ENCODE peak calls at places on chromosomes 1 and 21, in nine cellular contexts. One of them, this sample, is unnamed.

GRCh38 chr1:228515200-228515834 is 28.1 kb downstream of the RNF187 start:
- DNase-seq in adrenal gland: peak
- DNase-seq in type B pancreatic cell: peak
- DNase-seq in esophagus squamous epithelium: no peak
- DNase-seq in NB4: peak
- DNase-seq in HCT116: peak
- DNase-seq in transverse colon: no peak
- DNase-seq in breast epithelium: no peak
- DNase-seq in sigmoid colon: no peak
- DNase-seq in this sample: peak

GRCh38 chr1:56954664-56955063 is 11.2 kb downstream of the C8B start:
- DNase-seq in sigmoid colon: no peak
- DNase-seq in type B pancreatic cell: no peak
- DNase-seq in HCT116: no peak
- DNase-seq in NB4: no peak
- DNase-seq in adrenal gland: no peak
- DNase-seq in transverse colon: no peak
- DNase-seq in breast epithelium: no peak
- DNase-seq in esophagus squamous epithelium: no peak
- DNase-seq in this sample: no peak

GRCh38 chr1:200979574-200980451 is 43.7 kb downstream of the KIF21B start:
- DNase-seq in breast epithelium: no peak
- DNase-seq in NB4: peak
- DNase-seq in adrenal gland: no peak
- DNase-seq in esophagus squamous epithelium: no peak
- DNase-seq in transverse colon: peak
- DNase-seq in HCT116: peak
- DNase-seq in type B pancreatic cell: no peak
- DNase-seq in sigmoid colon: no peak
- DNase-seq in this sample: peak

GRCh38 chr1:95013948-95014574 is 58.7 kb downstream of the ALG14 start:
- DNase-seq in sigmoid colon: no peak
- DNase-seq in NB4: no peak
- DNase-seq in breast epithelium: no peak
- DNase-seq in transverse colon: no peak
- DNase-seq in adrenal gland: no peak
- DNase-seq in HCT116: no peak
- DNase-seq in type B pancreatic cell: no peak
- DNase-seq in esophagus squamous epithelium: no peak
- DNase-seq in this sample: no peak

GRCh38 chr1:113809651-113810602 is 2.3 kb downstream of the RSBN1 start:
- DNase-seq in HCT116: no peak
- DNase-seq in type B pancreatic cell: no peak
- DNase-seq in sigmoid colon: no peak
- DNase-seq in transverse colon: peak
- DNase-seq in breast epithelium: no peak
- DNase-seq in NB4: peak
- DNase-seq in esophagus squamous epithelium: no peak
- DNase-seq in adrenal gland: peak
- DNase-seq in this sample: no peak

GRCh38 chr1:226731257-226731893 is 7.7 kb downstream of the ITPKB start:
- DNase-seq in NB4: no peak
- DNase-seq in transverse colon: no peak
- DNase-seq in sigmoid colon: no peak
- DNase-seq in breast epithelium: no peak
- DNase-seq in esophagus squamous epithelium: no peak
- DNase-seq in HCT116: no peak
- DNase-seq in type B pancreatic cell: no peak
- DNase-seq in adrenal gland: no peak
- DNase-seq in this sample: no peak

GRCh38 chr1:31784356-31785019 is 20.3 kb upstream of the ADGRB2 start:
- DNase-seq in HCT116: no peak
- DNase-seq in NB4: no peak
- DNase-seq in transverse colon: no peak
- DNase-seq in type B pancreatic cell: no peak
- DNase-seq in sigmoid colon: peak
- DNase-seq in adrenal gland: no peak
- DNase-seq in esophagus squamous epithelium: no peak
- DNase-seq in breast epithelium: no peak
- DNase-seq in this sample: no peak

GRCh38 chr1:154193821-154194220 is 1.9 kb upstream of the TPM3 start:
- DNase-seq in type B pancreatic cell: no peak
- DNase-seq in NB4: no peak
- DNase-seq in sigmoid colon: no peak
- DNase-seq in adrenal gland: peak
- DNase-seq in transverse colon: no peak
- DNase-seq in esophagus squamous epithelium: no peak
- DNase-seq in breast epithelium: peak
- DNase-seq in HCT116: no peak
- DNase-seq in this sample: no peak

GRCh38 chr1:172537827-172538391 is 5.0 kb downstream of the SUCO start:
- DNase-seq in NB4: no peak
- DNase-seq in breast epithelium: no peak
- DNase-seq in adrenal gland: no peak
- DNase-seq in transverse colon: no peak
- DNase-seq in HCT116: no peak
- DNase-seq in type B pancreatic cell: no peak
- DNase-seq in sigmoid colon: no peak
- DNase-seq in esophagus squamous epithelium: no peak
- DNase-seq in this sample: no peak

GRCh38 chr21:36579898-36580297 is 100.0 kb upstream of the CLDN14 start:
- DNase-seq in sigmoid colon: no peak
- DNase-seq in breast epithelium: no peak
- DNase-seq in NB4: no peak
- DNase-seq in transverse colon: no peak
- DNase-seq in type B pancreatic cell: no peak
- DNase-seq in esophagus squamous epithelium: no peak
- DNase-seq in HCT116: no peak
- DNase-seq in adrenal gland: no peak
- DNase-seq in this sample: no peak

GRCh38 chr1:45654540-45655280 is 30.9 kb upstream of the CCDC17 start:
- DNase-seq in adrenal gland: no peak
- DNase-seq in HCT116: no peak
- DNase-seq in type B pancreatic cell: no peak
- DNase-seq in NB4: no peak
- DNase-seq in transverse colon: no peak
- DNase-seq in sigmoid colon: no peak
- DNase-seq in breast epithelium: no peak
- DNase-seq in esophagus squamous epithelium: no peak
- DNase-seq in this sample: no peak

GRCh38 chr1:20439282-20439681 is 46.7 kb downstream of the CAMK2N1 start:
- DNase-seq in sigmoid colon: no peak
- DNase-seq in breast epithelium: no peak
- DNase-seq in NB4: peak
- DNase-seq in type B pancreatic cell: no peak
- DNase-seq in transverse colon: no peak
- DNase-seq in esophagus squamous epithelium: no peak
- DNase-seq in adrenal gland: no peak
- DNase-seq in HCT116: no peak
- DNase-seq in this sample: no peak

GRCh38 chr1:61079898-61080336 is 2.4 kb upstream of the NFIA start:
- DNase-seq in NB4: peak
- DNase-seq in type B pancreatic cell: peak
- DNase-seq in adrenal gland: peak
- DNase-seq in sigmoid colon: peak
- DNase-seq in breast epithelium: peak
- DNase-seq in HCT116: peak
- DNase-seq in esophagus squamous epithelium: no peak
- DNase-seq in transverse colon: peak
- DNase-seq in this sample: no peak

GRCh38 chr1:231208980-231209379 is 32.0 kb upstream of the GNPAT start:
- DNase-seq in esophagus squamous epithelium: no peak
- DNase-seq in sigmoid colon: no peak
- DNase-seq in HCT116: no peak
- DNase-seq in breast epithelium: no peak
- DNase-seq in transverse colon: no peak
- DNase-seq in type B pancreatic cell: no peak
- DNase-seq in NB4: no peak
- DNase-seq in adrenal gland: no peak
- DNase-seq in this sample: no peak

GRCh38 chr21:25750085-25750484 is 15.3 kb downstream of the GABPA start:
- DNase-seq in breast epithelium: no peak
- DNase-seq in type B pancreatic cell: no peak
- DNase-seq in esophagus squamous epithelium: no peak
- DNase-seq in transverse colon: no peak
- DNase-seq in adrenal gland: no peak
- DNase-seq in HCT116: no peak
- DNase-seq in sigmoid colon: no peak
- DNase-seq in NB4: peak
- DNase-seq in this sample: peak

GRCh38 chr21:42809577-42810440 is 69.5 kb downstream of the WDR4 start:
- DNase-seq in adrenal gland: no peak
- DNase-seq in type B pancreatic cell: no peak
- DNase-seq in NB4: no peak
- DNase-seq in sigmoid colon: no peak
- DNase-seq in esophagus squamous epithelium: no peak
- DNase-seq in breast epithelium: no peak
- DNase-seq in transverse colon: no peak
- DNase-seq in HCT116: no peak
- DNase-seq in this sample: no peak

GRCh38 chr1:157678721-157679120 is 21.8 kb downstream of the FCRL3 start:
- DNase-seq in sigmoid colon: no peak
- DNase-seq in type B pancreatic cell: no peak
- DNase-seq in esophagus squamous epithelium: no peak
- DNase-seq in breast epithelium: no peak
- DNase-seq in NB4: no peak
- DNase-seq in HCT116: no peak
- DNase-seq in transverse colon: no peak
- DNase-seq in adrenal gland: no peak
- DNase-seq in this sample: no peak

GRCh38 chr21:34180406-34180805 is 107.0 kb downstream of the MRPS6 start:
- DNase-seq in adrenal gland: no peak
- DNase-seq in esophagus squamous epithelium: no peak
- DNase-seq in HCT116: no peak
- DNase-seq in transverse colon: no peak
- DNase-seq in sigmoid colon: no peak
- DNase-seq in breast epithelium: no peak
- DNase-seq in NB4: no peak
- DNase-seq in type B pancreatic cell: no peak
- DNase-seq in this sample: no peak

GRCh38 chr1:220680085-220680687 is 10.0 kb upstream of the C1orf115 start:
- DNase-seq in breast epithelium: no peak
- DNase-seq in sigmoid colon: no peak
- DNase-seq in transverse colon: no peak
- DNase-seq in adrenal gland: peak
- DNase-seq in HCT116: peak
- DNase-seq in NB4: peak
- DNase-seq in type B pancreatic cell: no peak
- DNase-seq in esophagus squamous epithelium: no peak
- DNase-seq in this sample: peak

GRCh38 chr1:191752342-191752741 is 405.9 kb upstream of the RGS18 start:
- DNase-seq in esophagus squamous epithelium: no peak
- DNase-seq in type B pancreatic cell: no peak
- DNase-seq in adrenal gland: no peak
- DNase-seq in sigmoid colon: no peak
- DNase-seq in HCT116: no peak
- DNase-seq in NB4: peak
- DNase-seq in transverse colon: no peak
- DNase-seq in breast epithelium: no peak
- DNase-seq in this sample: no peak
- TF ChIP-seq CTCF in esophagus squamous epithelium: no peak
- TF ChIP-seq CTCF in type B pancreatic cell: no peak
- TF ChIP-seq CTCF in adrenal gland: no peak
- TF ChIP-seq CTCF in sigmoid colon: no peak
- TF ChIP-seq CTCF in HCT116: no peak
- TF ChIP-seq CTCF in NB4: no peak
- TF ChIP-seq CTCF in transverse colon: no peak
- TF ChIP-seq CTCF in breast epithelium: no peak
- TF ChIP-seq CTCF in this sample: no peak

GRCh38 chr1:53963472-53963871 is 17.3 kb downstream of the LRRC42 start:
- DNase-seq in sigmoid colon: no peak
- DNase-seq in breast epithelium: no peak
- DNase-seq in NB4: no peak
- DNase-seq in HCT116: no peak
- DNase-seq in type B pancreatic cell: no peak
- DNase-seq in transverse colon: no peak
- DNase-seq in esophagus squamous epithelium: no peak
- DNase-seq in adrenal gland: no peak
- DNase-seq in this sample: no peak

GRCh38 chr1:53956308-53957168 is 10.4 kb downstream of the LRRC42 start:
- DNase-seq in breast epithelium: no peak
- DNase-seq in esophagus squamous epithelium: no peak
- DNase-seq in NB4: peak
- DNase-seq in adrenal gland: no peak
- DNase-seq in HCT116: no peak
- DNase-seq in sigmoid colon: no peak
- DNase-seq in type B pancreatic cell: no peak
- DNase-seq in transverse colon: no peak
- DNase-seq in this sample: no peak

GRCh38 chr1:53957231-53957818 is 11.2 kb downstream of the LRRC42 start:
- DNase-seq in type B pancreatic cell: no peak
- DNase-seq in transverse colon: no peak
- DNase-seq in sigmoid colon: no peak
- DNase-seq in NB4: no peak
- DNase-seq in adrenal gland: no peak
- DNase-seq in esophagus squamous epithelium: no peak
- DNase-seq in HCT116: peak
- DNase-seq in breast epithelium: no peak
- DNase-seq in this sample: no peak

GRCh38 chr1:53962395-53962794 is 16.2 kb downstream of the LRRC42 start:
- DNase-seq in transverse colon: no peak
- DNase-seq in HCT116: no peak
- DNase-seq in NB4: no peak
- DNase-seq in adrenal gland: peak
- DNase-seq in sigmoid colon: no peak
- DNase-seq in breast epithelium: no peak
- DNase-seq in type B pancreatic cell: no peak
- DNase-seq in esophagus squamous epithelium: no peak
- DNase-seq in this sample: no peak

GRCh38 chr1:53959664-53960250 is 13.6 kb downstream of the LRRC42 start:
- DNase-seq in type B pancreatic cell: no peak
- DNase-seq in transverse colon: no peak
- DNase-seq in HCT116: no peak
- DNase-seq in esophagus squamous epithelium: no peak
- DNase-seq in sigmoid colon: no peak
- DNase-seq in adrenal gland: no peak
- DNase-seq in breast epithelium: no peak
- DNase-seq in NB4: peak
- DNase-seq in this sample: peak
- TF ChIP-seq CTCF in type B pancreatic cell: peak
- TF ChIP-seq CTCF in transverse colon: peak
- TF ChIP-seq CTCF in HCT116: peak
- TF ChIP-seq CTCF in esophagus squamous epithelium: peak
- TF ChIP-seq CTCF in sigmoid colon: peak
- TF ChIP-seq CTCF in adrenal gland: peak
- TF ChIP-seq CTCF in breast epithelium: no peak
- TF ChIP-seq CTCF in NB4: peak
- TF ChIP-seq CTCF in this sample: peak

GRCh38 chr1:93448983-93449805 is 1.3 kb downstream of the FNBP1L start:
- DNase-seq in NB4: no peak
- DNase-seq in transverse colon: peak
- DNase-seq in HCT116: no peak
- DNase-seq in type B pancreatic cell: no peak
- DNase-seq in esophagus squamous epithelium: no peak
- DNase-seq in adrenal gland: peak
- DNase-seq in sigmoid colon: no peak
- DNase-seq in breast epithelium: peak
- DNase-seq in this sample: no peak
- TF ChIP-seq CTCF in NB4: no peak
- TF ChIP-seq CTCF in transverse colon: no peak
- TF ChIP-seq CTCF in HCT116: peak
- TF ChIP-seq CTCF in type B pancreatic cell: peak
- TF ChIP-seq CTCF in esophagus squamous epithelium: no peak
- TF ChIP-seq CTCF in adrenal gland: no peak
- TF ChIP-seq CTCF in sigmoid colon: no peak
- TF ChIP-seq CTCF in breast epithelium: no peak
- TF ChIP-seq CTCF in this sample: no peak

GRCh38 chr1:160161965-160162705 is 10.7 kb downstream of the ATP1A4 start:
- DNase-seq in esophagus squamous epithelium: no peak
- DNase-seq in breast epithelium: no peak
- DNase-seq in NB4: peak
- DNase-seq in adrenal gland: no peak
- DNase-seq in sigmoid colon: no peak
- DNase-seq in transverse colon: no peak
- DNase-seq in type B pancreatic cell: no peak
- DNase-seq in HCT116: no peak
- DNase-seq in this sample: peak
- TF ChIP-seq CTCF in esophagus squamous epithelium: no peak
- TF ChIP-seq CTCF in breast epithelium: no peak
- TF ChIP-seq CTCF in NB4: peak
- TF ChIP-seq CTCF in adrenal gland: no peak
- TF ChIP-seq CTCF in sigmoid colon: no peak
- TF ChIP-seq CTCF in transverse colon: no peak
- TF ChIP-seq CTCF in type B pancreatic cell: peak
- TF ChIP-seq CTCF in HCT116: peak
- TF ChIP-seq CTCF in this sample: no peak

This sample was measured in activated CD8-positive, alpha-beta T cell treated with anti-CD3 and anti-CD28 coated beads for 36 hours.